ENCODE peak calls at places on chromosomes 6 and 20, in five cellular contexts. A is cardiac fibroblast; P is neural crest cell; C is left ventricle myocardium inferior; X is CD8-positive, alpha-beta T cell. E is an unnamed sample.

GRCh38 chr6:157631388-157631787 is 191.7 kb upstream of the SNX9 start:
- DNase-seq in A (no peak), X (no peak), C (no peak), P (no peak), E (no peak)

GRCh38 chr6:90194371-90194841 is 102.2 kb downstream of the BACH2 start:
- DNase-seq in C (no peak), A (peak), X (no peak), P (no peak), E (peak)

GRCh38 chr20:50569864-50570836 is 60.0 kb downstream of the PTPN1 start:
- DNase-seq in C (no peak), P (no peak), A (peak), X (no peak), E (no peak)

GRCh38 chr6:136525586-136526195 is 24.5 kb downstream of the MAP7 start:
- DNase-seq in P (no peak), A (no peak), C (no peak), X (no peak), E (no peak)

GRCh38 chr20:41231850-41232249 is 85.7 kb downstream of the ZHX3 start:
- DNase-seq in X (no peak), P (no peak), A (no peak), C (no peak), E (no peak)

GRCh38 chr6:24125980-24126379 is at the start of gene NRSN1:
- DNase-seq in X (no peak), P (peak), C (no peak), A (no peak), E (no peak)

GRCh38 chr20:50636601-50637539 is 54.5 kb downstream of the RIPOR3 start:
- DNase-seq in X (no peak), P (no peak), A (peak), C (no peak), E (no peak)

GRCh38 chr6:79949235-79949634 is 1.9 kb upstream of the ELOVL4 start:
- DNase-seq in C (no peak), P (peak), X (no peak), A (peak), E (peak)

GRCh38 chr6:35757461-35758123 is 18.8 kb upstream of the CLPSL2 start:
- DNase-seq in P (peak), C (no peak), X (no peak), A (peak), E (no peak)

GRCh38 chr6:149719531-149719930 is 1.6 kb upstream of the LATS1 start:
- DNase-seq in P (no peak), A (no peak), C (no peak), X (no peak), E (no peak)

GRCh38 chr6:169933251-169933821 is 181.9 kb downstream of the ERMARD start:
- DNase-seq in A (no peak), C (no peak), X (no peak), P (no peak), E (no peak)

GRCh38 chr20:49361872-49362663 is 84.2 kb upstream of the ZNFX1 start:
- DNase-seq in A (no peak), P (no peak), C (no peak), X (no peak), E (no peak)

GRCh38 chr6:132298344-132298949 is 102.8 kb downstream of the MOXD1 start:
- DNase-seq in X (no peak), P (peak), A (peak), C (no peak), E (peak)

GRCh38 chr6:39339111-39339510 is 16.6 kb upstream of the KCNK16 start:
- DNase-seq in X (no peak), A (no peak), C (no peak), P (no peak), E (no peak)

GRCh38 chr6:53483423-53484353 is 61.2 kb downstream of the GCLC start:
- DNase-seq in A (peak), P (no peak), C (peak), X (no peak), E (peak)

GRCh38 chr6:16403831-16404230 is 165.4 kb downstream of the GMPR start:
- DNase-seq in C (no peak), A (peak), P (no peak), X (no peak), E (no peak)
- TF ChIP-seq CTCF in C (no peak), A (peak), P (no peak), X (no peak), E (no peak)

GRCh38 chr20:57455386-57455785 is 64.2 kb downstream of the RBM38 start:
- DNase-seq in A (no peak), X (no peak), C (no peak), P (no peak), E (no peak)
- TF ChIP-seq CTCF in A (no peak), X (no peak), C (no peak), P (no peak), E (no peak)

DNA sequence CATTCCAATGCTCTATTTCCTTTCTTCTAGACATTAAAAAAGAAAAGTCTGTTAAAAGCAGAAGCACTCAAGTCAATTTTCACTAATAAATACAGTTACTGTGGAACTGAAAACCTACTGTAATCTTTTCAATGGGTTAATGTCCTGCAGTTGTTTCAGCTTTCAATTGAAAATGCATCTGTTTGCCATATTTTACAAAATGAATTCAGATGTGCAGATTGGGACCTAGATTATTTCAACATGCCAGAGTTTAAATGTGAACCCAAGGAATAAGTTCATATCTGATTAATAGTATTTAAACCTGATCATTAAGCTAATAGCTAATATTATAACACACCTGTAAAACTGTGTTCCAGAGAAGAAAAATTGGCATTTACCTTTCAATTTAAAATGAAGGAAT is 9.7 kb downstream of the SUPT3H start:
- DNase-seq in P (no peak), A (no peak), C (no peak), X (no peak), E (no peak)
- TF ChIP-seq CTCF in P (no peak), A (no peak), C (no peak), X (no peak), E (no peak)

DNA sequence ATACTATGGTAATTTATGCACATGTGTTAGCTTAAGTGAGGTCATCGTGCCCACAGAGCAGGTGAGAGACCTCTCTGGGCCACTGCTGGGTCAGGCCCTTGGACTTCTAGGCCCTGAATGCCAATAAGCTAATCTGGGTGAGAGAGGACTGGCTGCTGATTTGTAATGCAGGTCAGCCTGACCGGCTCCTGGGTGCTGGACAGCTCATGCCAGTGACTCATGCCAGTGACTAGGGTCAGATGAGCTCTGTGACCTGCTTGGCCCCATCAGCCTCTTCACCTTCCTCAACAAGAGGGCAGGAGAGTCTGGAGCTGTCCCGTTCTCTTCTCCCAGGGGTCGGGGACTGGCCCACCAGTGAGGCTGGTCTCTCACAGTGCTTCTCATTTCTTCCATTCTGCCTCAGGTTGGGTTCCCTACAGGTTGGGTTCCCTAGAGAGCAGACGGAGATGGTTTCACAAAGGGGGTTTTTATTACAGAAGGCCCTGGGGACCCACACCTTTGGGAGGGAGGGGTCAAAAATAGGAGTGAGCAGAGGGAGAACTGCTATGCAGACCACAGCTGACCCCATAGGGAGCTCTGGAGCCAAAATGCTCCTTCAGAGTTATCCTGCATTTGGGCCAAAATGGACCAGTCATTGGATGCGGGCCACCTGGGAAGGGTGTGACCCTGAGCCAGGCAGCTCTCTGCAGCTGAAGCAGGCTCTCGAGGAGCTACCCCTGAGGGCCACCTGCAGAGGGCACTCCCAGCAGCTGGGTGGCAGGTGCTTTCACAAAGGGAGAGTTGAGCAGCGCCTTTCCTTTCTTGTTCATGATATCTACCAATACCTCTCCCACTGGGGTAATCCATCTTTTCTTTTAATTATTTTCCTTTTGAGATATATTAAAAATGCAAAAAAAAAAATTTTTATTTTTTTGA is 2.2 kb upstream of the OXT start:
- DNase-seq in A (peak), C (no peak), X (no peak), P (no peak), E (peak)
- TF ChIP-seq CTCF in A (no peak), C (peak), X (peak), P (no peak), E (no peak)

E was measured in adrenal gland.